ENCODE peak calls at places on chromosomes 11 and 22, in four cellular contexts. Y, A, H and B are unnamed samples.

GRCh38 chr11:126929186-126930085 is 71.1 kb downstream of the KIRREL3 start:
- DNase-seq in H (no peak), Y (no peak), A (no peak), B (no peak)

GRCh38 chr22:31818481-31819392 is 64.9 kb downstream of the DEPDC5 start:
- DNase-seq in A (no peak), Y (no peak), H (no peak), B (no peak)

GRCh38 chr11:125201525-125202121 is 37.1 kb downstream of the PKNOX2 start:
- DNase-seq in H (no peak), A (no peak), Y (peak; percentile 40), B (peak; percentile 20)

GRCh38 chr11:61607920-61608599 is 27.2 kb upstream of the SYT7 start:
- DNase-seq in A (no peak), H (no peak), Y (no peak), B (no peak)

GRCh38 chr22:21677606-21678443 is 12.0 kb downstream of the PPIL2 start:
- DNase-seq in Y (peak; percentile 2), H (no peak), A (no peak), B (no peak)

GRCh38 chr11:121318848-121319834 is 26.6 kb downstream of the SC5D start:
- DNase-seq in H (peak; percentile 14), A (no peak), Y (peak; percentile 71), B (peak; percentile 5)

GRCh38 chr11:6438979-6439571 is 1.7 kb downstream of the HPX start:
- DNase-seq in Y (peak; percentile 77), H (peak; percentile 28), A (peak; percentile 29), B (peak; percentile 55)

GRCh38 chr22:29060251-29060650 is 1.4 kb downstream of the C22orf31 start:
- DNase-seq in H (no peak), A (no peak), Y (no peak), B (no peak)

GRCh38 chr11:83724704-83725114 is 438.5 kb upstream of the CCDC90B start:
- DNase-seq in H (peak; percentile 6), Y (peak; percentile 29), A (peak; percentile 51), B (peak; percentile 1)

GRCh38 chr11:107859459-107860239 is 1.1 kb upstream of the SLC35F2 start:
- DNase-seq in H (peak; percentile 11), Y (peak; percentile 30), A (peak; percentile 64), B (peak; percentile 44)

GRCh38 chr11:26150046-26150445 is 181.9 kb upstream of the ANO3 start:
- DNase-seq in Y (no peak), H (no peak), A (no peak), B (no peak)

GRCh38 chr11:20672575-20672974 is 3.2 kb downstream of the NELL1 start:
- DNase-seq in H (no peak), Y (no peak), A (no peak), B (peak; percentile 16)

GRCh38 chr11:13837286-13837685 is 125.2 kb upstream of the SPON1 start:
- DNase-seq in A (no peak), Y (no peak), H (no peak), B (peak; percentile 18)

GRCh38 chr22:47168441-47168840 is 406.0 kb downstream of the TBC1D22A start:
- DNase-seq in H (no peak), A (no peak), Y (no peak), B (no peak)

GRCh38 chr11:125946712-125947418 is 1.0 kb downstream of the VSIG10L2 start:
- DNase-seq in Y (no peak), H (no peak), A (no peak), B (no peak)

GRCh38 chr11:42647993-42648392 is 663.8 kb upstream of the API5 start:
- DNase-seq in H (no peak), Y (no peak), A (no peak), B (no peak)

GRCh38 chr11:120630100-120630499 is 118.6 kb downstream of the GRIK4 start:
- DNase-seq in A (no peak), H (no peak), Y (no peak), B (no peak)

GRCh38 chr11:65315204-65315865 is 669 bp downstream of the CDC42EP2 start:
- DNase-seq in Y (peak; percentile 93), A (no peak), H (peak; percentile 80), B (peak; percentile 93)

GRCh38 chr11:114496915-114497314 is 57.6 kb downstream of the REXO2 start:
- DNase-seq in H (no peak), Y (no peak), A (no peak), B (no peak)

GRCh38 chr11:68524681-68525080 is 64.1 kb downstream of the PPP6R3 start:
- DNase-seq in H (no peak), Y (no peak), A (no peak), B (no peak)

GRCh38 chr11:47216141-47216798 is 1.5 kb downstream of the DDB2 start:
- DNase-seq in H (peak; percentile 28), Y (peak; percentile 79), A (peak; percentile 57), B (peak; percentile 73)

GRCh38 chr11:121212696-121213567 is 79.6 kb upstream of the SC5D start:
- DNase-seq in H (no peak), A (no peak), Y (no peak), B (no peak)

GRCh38 chr11:57641426-57641825 is 8.3 kb downstream of the YPEL4 start:
- DNase-seq in A (no peak), H (no peak), Y (peak; percentile 73), B (peak; percentile 23)

GRCh38 chr11:67379061-67380058 is 6.0 kb upstream of the CLCF1 start:
- DNase-seq in H (no peak), Y (peak; percentile 54), A (no peak), B (no peak)

GRCh38 chr11:133833899-133834296 is 11.4 kb downstream of the SPATA19 start:
- DNase-seq in A (no peak), H (no peak), Y (no peak), B (no peak)

GRCh38 chr11:62514151-62514550 is 32.5 kb downstream of the AHNAK start:
- DNase-seq in Y (no peak), H (no peak), A (no peak), B (no peak)

GRCh38 chr11:70378506-70379134 is 19.7 kb upstream of the CTTN start:
- DNase-seq in H (no peak), Y (no peak), A (no peak), B (no peak)
- TF ChIP-seq CTCF in H (no peak), Y (no peak), A (no peak), B (peak; percentile 21)

GRCh38 chr11:123302751-123303195 is 107.7 kb upstream of the CLMP start:
- DNase-seq in A (no peak), H (no peak), Y (peak; percentile 17), B (no peak)
- TF ChIP-seq CTCF in A (no peak), H (no peak), Y (no peak), B (no peak)

DNA sequence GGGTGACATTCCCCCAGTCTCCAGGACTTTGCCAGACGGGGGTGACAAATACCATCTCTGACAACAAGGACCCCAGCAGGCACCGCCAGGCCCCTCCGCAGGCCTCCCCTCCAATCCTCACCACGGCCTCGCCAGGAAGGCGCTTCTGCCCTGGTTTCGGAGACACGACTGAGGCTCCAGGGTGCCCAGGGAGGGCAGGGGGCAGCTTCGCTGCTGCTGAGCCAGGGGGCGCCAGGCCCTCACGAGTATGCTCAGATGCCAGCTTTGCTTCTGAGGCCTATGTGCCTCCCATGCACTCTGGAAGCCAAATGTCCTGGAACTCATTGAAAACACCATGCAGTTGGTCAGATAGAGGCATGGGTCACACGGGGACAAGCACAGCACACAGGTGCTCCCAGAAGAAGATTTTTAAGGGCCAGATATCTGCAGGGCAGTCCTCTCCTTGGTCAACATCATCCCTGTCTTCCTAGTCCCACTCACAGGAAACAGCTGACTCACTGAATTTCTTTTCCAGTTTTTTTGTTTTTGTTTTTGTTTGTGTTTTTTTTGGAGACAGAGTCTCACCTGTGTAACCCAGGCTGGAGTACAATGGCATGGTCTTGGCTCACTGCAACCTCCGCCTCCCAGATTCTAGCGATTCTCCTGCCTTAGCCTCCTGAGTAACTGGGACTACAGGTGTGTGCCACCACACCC is 19.9 kb downstream of the BID start:
- DNase-seq in A (no peak), Y (no peak), H (no peak), B (peak; percentile 25)
- TF ChIP-seq CTCF in A (no peak), Y (no peak), H (peak; percentile 26), B (peak; percentile 36)

GRCh38 chr11:131897976-131898375 is 527.6 kb downstream of the NTM start:
- DNase-seq in Y (no peak), A (no peak), H (no peak), B (no peak)
- TF ChIP-seq CTCF in Y (no peak), A (no peak), H (no peak), B (no peak)

GRCh38 chr11:72805214-72805613 is 9.0 kb upstream of the ATG16L2 start:
- DNase-seq in Y (no peak), A (no peak), H (no peak), B (no peak)

GRCh38 chr11:72802822-72803221 is 9.0 kb upstream of the STARD10 start:
- DNase-seq in Y (no peak), H (no peak), A (no peak), B (no peak)

GRCh38 chr11:72807789-72808188 is 6.4 kb upstream of the ATG16L2 start:
- DNase-seq in Y (no peak), A (no peak), H (no peak), B (no peak)

GRCh38 chr11:72808415-72808814 is 5.8 kb upstream of the ATG16L2 start:
- DNase-seq in H (no peak), A (no peak), Y (no peak), B (no peak)

GRCh38 chr11:72807021-72807693 is 7.1 kb upstream of the ATG16L2 start:
- DNase-seq in A (no peak), Y (no peak), H (no peak), B (no peak)
- TF ChIP-seq CTCF in A (no peak), Y (no peak), H (no peak), B (no peak)

GRCh38 chr22:24155597-24156145 is 25.6 kb upstream of the SUSD2 start:
- DNase-seq in Y (peak; percentile 79), A (peak; percentile 59), H (peak; percentile 86), B (peak; percentile 68)

GRCh38 chr22:24154826-24155225 is 26.5 kb upstream of the SUSD2 start:
- DNase-seq in Y (no peak), A (no peak), H (no peak), B (no peak)

GRCh38 chr22:24157783-24158170 is 23.5 kb upstream of the SUSD2 start:
- DNase-seq in Y (no peak), H (no peak), A (no peak), B (no peak)

GRCh38 chr22:24156146-24156914 is 25.0 kb upstream of the SUSD2 start:
- DNase-seq in A (no peak), H (no peak), Y (peak; percentile 72), B (peak; percentile 29)

GRCh38 chr22:24156915-24157782 is 24.1 kb upstream of the SUSD2 start:
- DNase-seq in H (peak; percentile 83), A (peak; percentile 72), Y (peak; percentile 94), B (peak; percentile 93)
- TF ChIP-seq CTCF in H (peak; percentile 79), A (no peak), Y (peak; percentile 81), B (peak; percentile 93)

DNA sequence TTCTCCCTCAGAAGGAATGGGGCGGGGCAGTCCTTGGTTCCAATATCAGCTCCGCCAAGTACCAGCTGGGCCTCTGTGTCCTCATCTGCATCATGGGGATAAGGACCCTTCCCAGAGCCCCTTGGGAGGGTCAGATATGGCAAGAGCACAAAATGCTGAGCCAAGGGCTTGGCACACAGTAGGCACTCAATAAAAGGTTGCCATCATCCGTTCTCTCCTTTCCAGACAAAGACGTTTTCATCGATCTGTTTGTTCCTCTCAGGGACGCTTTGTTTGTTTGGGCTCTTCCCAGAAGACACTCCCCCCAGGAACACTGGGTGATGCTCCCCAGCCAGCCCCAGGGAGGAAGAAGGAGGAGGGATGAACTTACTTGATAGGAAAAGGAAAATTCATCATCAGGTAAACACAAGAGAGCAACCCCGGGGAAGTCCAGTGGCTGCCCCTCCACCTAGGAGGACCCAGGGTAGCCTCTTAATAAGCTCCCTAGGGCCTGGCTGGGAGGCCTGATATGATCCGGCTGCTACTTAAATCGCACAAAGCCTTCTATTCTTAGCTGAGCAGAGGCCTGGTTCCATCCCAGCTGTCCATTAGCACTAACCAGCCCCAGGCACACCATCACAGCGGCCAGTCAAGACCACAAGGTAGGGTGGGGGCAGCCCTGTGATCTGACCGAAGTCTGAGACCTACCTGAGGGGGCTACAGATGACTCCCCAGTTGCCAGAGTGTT is 19.6 kb downstream of the GDPD5 start:
- DNase-seq in A (no peak), H (peak; percentile 45), Y (no peak), B (no peak)
- TF ChIP-seq CTCF in A (no peak), H (no peak), Y (no peak), B (no peak)